ENCODE peak calls at places on chromosomes 4 and X, in seven cellular contexts. J, D, F, E, Z, G and P are unnamed samples.

GRCh38 chr4:151322565-151322964 is 2.8 kb downstream of the SH3D19 start:
- DNase-seq in J (no peak), F (no peak), D (no peak), G (no peak), E (no peak), Z (no peak), P (no peak)

GRCh38 chr4:2288051-2288541 is 26.2 kb upstream of the MXD4 start:
- DNase-seq in G (no peak), F (peak), D (no peak), E (no peak), J (no peak), Z (no peak), P (no peak)

GRCh38 chrX:132489256-132490085 is 633 bp upstream of the MBNL3 start:
- DNase-seq in G (peak), D (peak), E (no peak), J (peak), F (peak), Z (peak), P (peak)

GRCh38 chr4:139584019-139584418 is 28.0 kb upstream of the SETD7 start:
- DNase-seq in G (no peak), E (no peak), Z (no peak), F (no peak), D (no peak), J (no peak), P (no peak)

GRCh38 chrX:55342533-55343501 is 78.1 kb upstream of the PAGE3 start:
- DNase-seq in G (peak), Z (peak), D (peak), J (no peak), F (no peak), E (no peak), P (peak)

GRCh38 chrX:72393836-72394517 is 88.3 kb upstream of the CITED1 start:
- DNase-seq in F (no peak), E (no peak), J (no peak), Z (no peak), G (no peak), D (no peak), P (no peak)

GRCh38 chrX:126448681-126449080 is 103.9 kb downstream of the DCAF12L1 start:
- DNase-seq in D (no peak), Z (no peak), G (no peak), F (no peak), E (no peak), J (no peak), P (no peak)

GRCh38 chr4:116561717-116562116 is 523.7 kb downstream of the TRAM1L1 start:
- DNase-seq in F (no peak), G (no peak), D (no peak), Z (no peak), E (no peak), J (no peak), P (no peak)

GRCh38 chrX:48996969-48997368 is 5.1 kb downstream of the GRIPAP1 start:
- DNase-seq in E (no peak), Z (no peak), J (peak), F (no peak), D (no peak), G (no peak), P (no peak)

GRCh38 chr4:140070369-140070768 is 83.6 kb downstream of the MAML3 start:
- DNase-seq in Z (no peak), J (no peak), G (no peak), E (no peak), F (no peak), D (no peak), P (no peak)

GRCh38 chr4:175536852-175537453 is 275.1 kb downstream of the GPM6A start:
- DNase-seq in F (no peak), J (peak), E (no peak), Z (peak), D (no peak), G (no peak), P (peak)

GRCh38 chrX:140502491-140503229 is 2.2 kb downstream of the SOX3 start:
- DNase-seq in F (no peak), E (no peak), Z (no peak), J (no peak), G (no peak), D (no peak), P (no peak)

GRCh38 chrX:42096262-42096939 is 173.0 kb upstream of the CASK start:
- DNase-seq in J (no peak), E (peak), F (no peak), D (peak), G (no peak), Z (no peak), P (no peak)

GRCh38 chr4:30765022-30765421 is 44.9 kb downstream of the PCDH7 start:
- DNase-seq in G (no peak), F (no peak), J (no peak), Z (no peak), D (no peak), E (no peak), P (no peak)

GRCh38 chr4:185587444-185588161 is 52.3 kb upstream of the PDLIM3 start:
- DNase-seq in J (peak), D (no peak), F (peak), E (no peak), Z (no peak), G (no peak), P (peak)

DNA sequence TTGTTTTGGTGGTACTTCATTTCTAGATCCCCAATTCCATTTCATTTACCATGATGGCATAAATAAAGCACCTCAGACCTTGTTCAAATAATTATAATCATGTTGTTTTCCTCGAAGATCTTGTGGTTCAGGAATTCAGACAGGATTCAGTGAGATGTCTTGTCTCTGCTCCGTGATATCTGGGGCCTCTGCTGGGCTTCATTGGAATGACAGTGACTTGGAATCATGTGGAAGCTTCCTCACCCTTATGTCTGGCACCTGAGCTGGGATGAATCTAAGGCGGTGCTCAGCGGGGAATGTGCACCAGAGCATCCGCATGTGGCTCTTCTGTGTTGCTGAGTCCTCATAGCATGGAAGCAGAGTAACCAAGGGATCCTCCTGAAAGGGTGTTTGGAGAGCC is 132.2 kb downstream of the VEGFC start:
- DNase-seq in E (no peak), D (no peak), Z (no peak), G (no peak), F (no peak), J (no peak), P (no peak)
- TF ChIP-seq CTCF in E (peak), D (no peak), Z (no peak), G (no peak), F (no peak), J (peak), P (no peak)

DNA sequence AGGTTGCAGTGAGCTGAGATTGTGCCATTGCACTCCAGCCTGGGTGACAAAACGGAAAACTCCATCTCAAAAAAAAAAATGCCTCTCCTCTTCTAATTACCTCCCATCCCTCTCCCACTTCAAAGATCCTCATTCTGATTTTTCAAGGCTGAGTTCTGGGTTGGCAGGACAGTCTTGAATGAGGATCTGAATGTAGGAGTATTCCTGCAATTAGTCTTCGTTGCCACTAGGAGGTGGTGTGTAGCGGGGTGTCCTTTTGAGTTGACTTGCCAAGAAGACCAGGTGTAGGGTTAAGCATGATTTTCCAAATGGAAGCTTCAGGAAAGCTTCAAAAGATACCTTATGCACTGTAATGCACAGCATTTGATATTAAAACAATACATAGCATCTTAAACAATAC is 169.9 kb downstream of the ASMT start:
- DNase-seq in E (no peak), G (no peak), J (no peak), Z (no peak), D (no peak), F (no peak), P (no peak)
- TF ChIP-seq CTCF in E (no peak), G (no peak), J (no peak), Z (no peak), D (no peak), F (no peak), P (peak)

GRCh38 chr4:76588268-76588667 is 153.2 kb downstream of the SHROOM3 start:
- DNase-seq in G (no peak), E (no peak), Z (no peak), D (no peak), F (no peak), J (peak), P (no peak)

GRCh38 chr4:76585270-76585669 is 150.2 kb downstream of the SHROOM3 start:
- DNase-seq in F (no peak), Z (no peak), J (no peak), D (no peak), E (no peak), G (no peak), P (no peak)

GRCh38 chr4:76582817-76583087 is 147.7 kb downstream of the SHROOM3 start:
- DNase-seq in F (no peak), D (no peak), E (no peak), J (no peak), Z (no peak), G (no peak), P (no peak)

GRCh38 chr4:76584235-76585152 is 149.5 kb downstream of the SHROOM3 start:
- DNase-seq in E (no peak), D (no peak), F (no peak), G (no peak), Z (no peak), J (no peak), P (no peak)

DNA sequence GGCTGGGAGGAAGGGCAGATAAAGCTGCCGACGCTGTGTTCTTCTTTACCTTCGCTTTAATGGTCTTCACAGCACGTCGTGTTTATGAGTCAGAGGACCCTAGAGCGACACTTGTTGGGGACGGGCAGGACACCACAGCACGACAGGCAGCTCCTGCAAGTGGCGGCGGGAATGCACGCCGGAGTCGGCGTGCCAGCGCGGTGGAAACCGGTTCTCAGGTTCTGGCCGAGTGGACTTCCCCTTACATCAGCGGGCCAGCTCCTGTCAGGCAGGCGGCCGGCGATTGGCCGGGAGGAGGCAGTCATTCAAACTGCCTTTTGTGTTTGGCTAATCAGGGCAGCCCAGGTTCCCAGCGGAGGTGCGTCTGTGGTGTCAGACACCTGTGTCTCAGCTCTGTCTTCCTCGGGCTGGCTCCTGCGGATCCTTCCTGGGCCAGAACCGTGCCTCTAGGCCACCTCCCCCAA is 150.9 kb downstream of the SHROOM3 start:
- DNase-seq in G (no peak), D (peak), E (no peak), F (peak), J (peak), Z (no peak), P (peak)
- TF ChIP-seq CTCF in G (no peak), D (no peak), E (peak), F (peak), J (no peak), Z (no peak), P (no peak)

DNA sequence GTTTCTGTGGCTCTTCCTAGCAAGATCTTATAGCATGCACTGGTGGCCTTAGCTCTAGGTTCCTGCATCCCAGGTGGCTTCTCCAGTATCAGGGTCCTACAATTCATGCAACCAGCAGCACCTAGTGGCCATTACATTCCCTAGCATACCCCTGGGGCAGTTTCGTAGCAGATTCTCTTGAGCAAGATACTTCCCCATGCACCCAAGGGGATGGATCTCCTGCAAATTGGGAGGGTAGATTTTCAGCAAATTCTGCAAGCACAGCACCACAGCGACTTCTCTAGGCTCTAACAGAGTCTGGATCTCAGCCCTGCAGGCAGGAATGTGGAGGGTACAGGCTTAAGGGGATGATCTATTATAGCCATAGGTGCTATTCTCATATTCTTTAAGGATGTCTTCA is 13.1 kb upstream of the SLC9B1 start:
- DNase-seq in E (no peak), F (no peak), G (no peak), D (no peak), Z (peak), J (no peak), P (no peak)
- TF ChIP-seq CTCF in E (peak), F (peak), G (no peak), D (no peak), Z (peak), J (peak), P (peak)

GRCh38 chrX:148600581-148600980 is 100.2 kb downstream of the AFF2 start:
- DNase-seq in D (no peak), Z (no peak), G (no peak), E (no peak), F (no peak), J (no peak), P (no peak)

GRCh38 chrX:148599404-148599803 is 99.0 kb downstream of the AFF2 start:
- DNase-seq in Z (no peak), J (no peak), G (no peak), D (no peak), E (no peak), F (no peak), P (no peak)

GRCh38 chrX:148600131-148600530 is 99.7 kb downstream of the AFF2 start:
- DNase-seq in D (no peak), E (no peak), F (no peak), J (no peak), Z (no peak), G (no peak), P (no peak)

GRCh38 chrX:148601034-148601433 is 100.6 kb downstream of the AFF2 start:
- DNase-seq in D (no peak), F (no peak), G (no peak), E (no peak), Z (no peak), J (no peak), P (no peak)
- TF ChIP-seq CTCF in D (no peak), F (no peak), G (no peak), E (no peak), Z (no peak), J (no peak), P (no peak)